ENCODE peak calls at places on chromosomes 3 and 15, in eight cellular contexts. G is activated gamma-delta T cell treated with Interleukin-2 at 50 U/mL for 16 hours; V is RPMI7951; T is amniotic stem cell; A is activated effector memory CD4-positive, alpha-beta T cell treated with Interleukin-2 at 50 U/mL for 16 hours; Y is cortex of kidney; S is WTC11; B is NAMALWA. C is an unnamed sample.

GRCh38 chr3:172148269-172148668 is 108.9 kb downstream of the FNDC3B start:
- DNase-seq in G (no peak), V (peak; percentile 63), T (no peak), A (no peak), Y (no peak), S (no peak), B (no peak), C (no peak)

GRCh38 chr3:143266512-143266911 is 146.9 kb downstream of the CHST2 start:
- DNase-seq in G (no peak), V (no peak), T (no peak), A (no peak), Y (no peak), S (no peak), B (no peak), C (no peak)

GRCh38 chr15:74869726-74870407 is 3.3 kb downstream of the SCAMP2 start:
- DNase-seq in G (no peak), V (peak; percentile 61), T (no peak), A (no peak), Y (no peak), S (no peak), B (peak; percentile 63), C (peak; percentile 27)

GRCh38 chr3:171115667-171116066 is 89.1 kb upstream of the SLC2A2 start:
- DNase-seq in G (no peak), V (peak; percentile 51), T (no peak), A (no peak), Y (no peak), S (no peak), B (no peak), C (no peak)

GRCh38 chr3:123365450-123366143 is 83.3 kb downstream of the ADCY5 start:
- DNase-seq in G (no peak), V (peak; percentile 26), T (no peak), A (no peak), Y (no peak), S (peak; percentile 67), B (peak; percentile 27), C (no peak)

GRCh38 chr15:71780349-71780976 is 29.9 kb upstream of the NR2E3 start:
- DNase-seq in G (peak; percentile 24), V (peak; percentile 59), T (no peak), A (no peak), Y (no peak), S (peak; percentile 81), B (peak; percentile 89), C (peak; percentile 32)

GRCh38 chr3:152149832-152150231 is 118.9 kb upstream of the MBNL1 start:
- DNase-seq in G (no peak), V (no peak), T (no peak), A (no peak), Y (no peak), S (no peak), B (no peak), C (no peak)

GRCh38 chr3:14263317-14264005 is 84.8 kb downstream of the LSM3 start:
- DNase-seq in G (no peak), V (no peak), T (no peak), A (no peak), Y (no peak), S (no peak), B (no peak), C (no peak)